ENCODE peak calls at places on chromosomes 11 and 22, in four cellular contexts. K is RCC 7860; V is choroid plexus epithelial cell; N is activated CD4-positive, alpha-beta T cell treated with anti-CD3 and anti-CD28 coated beads for 24 hours. R is an unnamed sample.

GRCh38 chr11:27328602-27329001 is 34.4 kb downstream of the CCDC34 start:
- DNase-seq in K (no peak), V (peak), N (no peak), R (no peak)

GRCh38 chr11:69309800-69310280 is 15.9 kb downstream of the MYEOV start:
- DNase-seq in K (no peak), V (no peak), N (no peak), R (no peak)

GRCh38 chr11:111759778-111760407 is 6.3 kb downstream of the PPP2R1B start:
- DNase-seq in K (no peak), V (no peak), N (no peak), R (no peak)

GRCh38 chr11:19962795-19963163 is 197.5 kb downstream of the DBX1 start:
- DNase-seq in K (no peak), V (peak), N (no peak), R (no peak)

GRCh38 chr11:119427279-119427678 is 4.3 kb upstream of the THY1 start:
- DNase-seq in K (no peak), V (no peak), N (no peak), R (no peak)

GRCh38 chr11:14386895-14387480 is 28.0 kb upstream of the RRAS2 start:
- DNase-seq in K (no peak), V (peak), N (no peak), R (peak)

GRCh38 chr11:68950268-68950667 is 30.5 kb downstream of the MRGPRD start:
- DNase-seq in K (no peak), V (peak), N (no peak), R (no peak)

GRCh38 chr11:110828086-110828485 is 115.8 kb upstream of the ARHGAP20 start:
- DNase-seq in K (no peak), V (no peak), N (no peak), R (no peak)

GRCh38 chr11:119476666-119477331 is 53.8 kb upstream of the THY1 start:
- DNase-seq in K (no peak), V (no peak), N (no peak), R (peak)

GRCh38 chr11:3834349-3835099 is 6.2 kb downstream of the RHOG start:
- DNase-seq in K (no peak), V (peak), N (no peak), R (no peak)

GRCh38 chr11:56331861-56332491 is 13.9 kb upstream of the OR8K1 start:
- DNase-seq in K (no peak), V (no peak), N (no peak), R (no peak)

GRCh38 chr22:38724926-38725571 is 19.3 kb downstream of the GTPBP1 start:
- DNase-seq in K (peak), V (peak), N (no peak), R (no peak)

GRCh38 chr22:35622132-35622913 is 5.2 kb upstream of the MB start:
- DNase-seq in K (no peak), V (no peak), N (no peak), R (peak)

GRCh38 chr22:39021552-39022250 is 774 bp downstream of the APOBEC3D start:
- DNase-seq in K (no peak), V (no peak), N (no peak), R (no peak)

GRCh38 chr11:39541945-39542351 is 1917.5 kb downstream of the LRRC4C start:
- DNase-seq in K (no peak), V (no peak), N (no peak), R (no peak)

GRCh38 chr11:45176996-45177395 is 30.6 kb downstream of the PRDM11 start:
- DNase-seq in K (no peak), V (no peak), N (no peak), R (no peak)

GRCh38 chr22:27918351-27919221 is 470 bp downstream of the PITPNB start:
- DNase-seq in K (peak), V (peak), N (peak), R (peak)

GRCh38 chr11:100963375-100963774 is 166.2 kb downstream of the PGR start:
- DNase-seq in K (no peak), V (no peak), N (no peak), R (no peak)

GRCh38 chr22:46105494-46106278 is 44.6 kb upstream of the PPARA start:
- DNase-seq in K (peak), V (peak), N (no peak), R (no peak)

GRCh38 chr11:116687458-116688201 is 85.2 kb downstream of the BUD13 start:
- DNase-seq in K (no peak), V (no peak), N (no peak), R (peak)

GRCh38 chr11:118706546-118706825 is 27.0 kb upstream of the TREH start:
- DNase-seq in K (no peak), V (no peak), N (no peak), R (no peak)

GRCh38 chr11:117356126-117356761 is 28.6 kb downstream of the CEP164 start:
- DNase-seq in K (no peak), V (no peak), N (no peak), R (no peak)

GRCh38 chr22:31272522-31273446 is 19.5 kb downstream of the PIK3IP1 start:
- DNase-seq in K (peak), V (peak), N (no peak), R (no peak)

GRCh38 chr11:116276051-116277044 is 496.4 kb downstream of the BUD13 start:
- DNase-seq in K (peak), V (peak), N (peak), R (peak)

GRCh38 chr11:19628018-19628417 is 84.6 kb upstream of the NAV2 start:
- DNase-seq in K (no peak), V (no peak), N (no peak), R (no peak)

GRCh38 chr22:36292823-36293530 is 40.0 kb downstream of the APOL1 start:
- DNase-seq in K (no peak), V (no peak), N (no peak), R (no peak)

GRCh38 chr11:118522571-118523072 is 4.7 kb upstream of the TTC36 start:
- DNase-seq in K (no peak), V (peak), N (no peak), R (no peak)

GRCh38 chr22:38982008-38982927 is at the start of gene APOBEC3B:
- DNase-seq in K (peak), V (no peak), N (peak), R (no peak)

GRCh38 chr11:88405853-88406252 is 68.3 kb upstream of the CTSC start:
- DNase-seq in K (no peak), V (no peak), N (no peak), R (no peak)

GRCh38 chr11:62370743-62371440 is 33.6 kb downstream of the ASRGL1 start:
- DNase-seq in K (no peak), V (no peak), N (no peak), R (no peak)

GRCh38 chr22:23113067-23113846 is 28.5 kb downstream of the RSPH14 start:
- DNase-seq in K (no peak), V (peak), N (no peak), R (no peak)

GRCh38 chr22:38310518-38311330 is 6.5 kb downstream of the CSNK1E start:
- DNase-seq in K (no peak), V (no peak), N (no peak), R (no peak)

GRCh38 chr11:76752321-76753175 is 30.6 kb upstream of the TSKU start:
- DNase-seq in K (no peak), V (peak), N (no peak), R (no peak)

GRCh38 chr11:65132988-65133700 is 1.2 kb downstream of the SYVN1 start:
- DNase-seq in K (no peak), V (peak), N (no peak), R (no peak)

GRCh38 chr22:38699784-38700183 is 959 bp downstream of the JOSD1 start:
- DNase-seq in K (peak), V (peak), N (no peak), R (no peak)

GRCh38 chr22:46813816-46814597 is 51.6 kb downstream of the TBC1D22A start:
- DNase-seq in K (peak), V (peak), N (no peak), R (peak)

R was measured in H1.